ENCODE peak calls at places on chromosomes 16 and 17, in six cellular contexts. C is WTC11, G is HepG2, Q is H1, D is K562, J is GM12878. L is an unnamed sample.

GRCh38 chr17:80270836-80271235 is 10.2 kb downstream of the RNF213 start:
- DNase-seq in C (peak), G (peak), Q (peak), D (peak), J (no peak), L (peak)

GRCh38 chr17:27241346-27241946 is 52.5 kb upstream of the WSB1 start:
- DNase-seq in C (no peak), G (no peak), Q (no peak), D (no peak), J (no peak), L (peak)

GRCh38 chr17:32222621-32223020 is 43.0 kb upstream of the RHBDL3 start:
- DNase-seq in C (no peak), G (no peak), Q (no peak), D (no peak), J (no peak), L (no peak)

GRCh38 chr16:17331071-17331521 is 139.7 kb downstream of the XYLT1 start:
- DNase-seq in C (no peak), G (no peak), Q (no peak), D (no peak), J (no peak), L (no peak)

GRCh38 chr16:81526935-81527334 is 82.3 kb downstream of the CMIP start:
- DNase-seq in C (no peak), G (no peak), Q (no peak), D (peak), J (no peak), L (no peak)

GRCh38 chr17:8060274-8060673 is 21.4 kb downstream of the ALOX15B start:
- DNase-seq in C (peak), G (peak), Q (no peak), D (peak), J (peak), L (peak)

GRCh38 chr17:56602292-56603130 is 9.0 kb downstream of the NOG start:
- DNase-seq in C (no peak), G (no peak), Q (no peak), D (no peak), J (no peak), L (no peak)

GRCh38 chr17:30550512-30551273 is 73.5 kb downstream of the GOSR1 start:
- DNase-seq in C (no peak), G (no peak), Q (no peak), D (peak), J (peak), L (no peak)

GRCh38 chr17:39243155-39243554 is 17.4 kb upstream of the STAC2 start:
- DNase-seq in C (no peak), G (no peak), Q (no peak), D (no peak), J (no peak), L (no peak)

GRCh38 chr17:57739402-57740224 is 5.5 kb downstream of the CCDC182 start:
- DNase-seq in C (no peak), G (peak), Q (no peak), D (peak), J (no peak), L (peak)

GRCh38 chr17:29039764-29040598 is 3.0 kb upstream of the PIPOX start:
- DNase-seq in C (no peak), G (no peak), Q (no peak), D (no peak), J (no peak), L (no peak)

GRCh38 chr17:29036584-29036983 is 6.4 kb upstream of the PIPOX start:
- DNase-seq in C (no peak), G (no peak), Q (no peak), D (no peak), J (no peak), L (no peak)

GRCh38 chr17:29041091-29041490 is 1.9 kb upstream of the PIPOX start:
- DNase-seq in C (no peak), G (no peak), Q (no peak), D (no peak), J (no peak), L (no peak)

GRCh38 chr17:29037739-29038465 is 5.0 kb upstream of the PIPOX start:
- DNase-seq in C (no peak), G (no peak), Q (no peak), D (no peak), J (no peak), L (no peak)

DNA sequence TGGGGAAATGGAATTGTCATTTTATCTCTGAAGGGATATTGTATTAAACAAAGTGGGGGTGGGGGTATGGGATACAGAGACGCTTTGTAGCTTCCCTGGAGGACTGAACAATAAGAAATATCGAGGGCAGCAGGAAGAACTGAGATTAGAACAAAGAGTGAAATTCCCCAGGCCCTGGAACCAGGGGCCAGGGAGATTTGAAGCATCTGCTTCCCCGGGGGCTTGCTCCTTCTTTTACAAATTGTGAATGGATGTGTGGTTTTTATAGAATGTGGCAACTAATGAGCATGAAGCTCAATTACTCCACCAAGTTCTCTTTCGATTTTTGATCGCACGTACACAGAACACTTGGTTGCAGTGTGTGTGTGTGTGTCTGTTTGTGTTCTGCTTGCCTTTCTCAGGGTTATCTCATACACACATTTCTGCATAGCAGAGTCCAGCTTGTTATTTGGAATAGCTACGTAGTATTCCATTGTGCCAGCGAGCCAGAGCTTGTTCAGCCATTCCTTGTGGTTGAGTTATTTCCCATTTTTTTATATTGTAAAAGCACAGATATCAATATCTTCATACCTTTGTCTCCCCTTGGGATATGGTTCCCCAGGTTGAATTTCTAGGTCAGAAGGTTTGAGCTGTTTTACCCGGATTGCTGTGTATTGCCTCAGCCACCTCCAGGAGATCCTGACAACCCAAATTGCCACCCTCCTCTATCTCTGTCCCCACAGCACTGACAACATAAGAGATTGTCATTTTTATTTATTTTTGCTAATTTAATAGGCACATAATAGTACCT is 4.2 kb upstream of the PIPOX start:
- DNase-seq in C (no peak), G (no peak), Q (no peak), D (no peak), J (no peak), L (no peak)
- TF ChIP-seq CREB1 in C (no peak), G (no peak), Q (no peak), D (no peak), J (no peak), L (no peak)

GRCh38 chr16:85113168-85113733 is 979 bp upstream of the CIBAR2 start:
- DNase-seq in C (no peak), G (no peak), Q (no peak), D (no peak), J (no peak), L (no peak)

GRCh38 chr16:85113913-85114312 is 1.6 kb upstream of the CIBAR2 start:
- DNase-seq in C (no peak), G (no peak), Q (no peak), D (no peak), J (no peak), L (no peak)

GRCh38 chr16:85110105-85110504 is 2.2 kb downstream of the CIBAR2 start:
- DNase-seq in C (no peak), G (no peak), Q (no peak), D (no peak), J (no peak), L (no peak)

GRCh38 chr16:85112364-85112763 is at the start of gene CIBAR2:
- DNase-seq in C (no peak), G (no peak), Q (no peak), D (no peak), J (no peak), L (no peak)

GRCh38 chr16:85111184-85111583 is 1.1 kb downstream of the CIBAR2 start:
- DNase-seq in C (no peak), G (no peak), Q (no peak), D (no peak), J (no peak), L (no peak)
- TF ChIP-seq CREB1 in C (no peak), G (no peak), Q (no peak), D (no peak), J (no peak), L (no peak)

DNA sequence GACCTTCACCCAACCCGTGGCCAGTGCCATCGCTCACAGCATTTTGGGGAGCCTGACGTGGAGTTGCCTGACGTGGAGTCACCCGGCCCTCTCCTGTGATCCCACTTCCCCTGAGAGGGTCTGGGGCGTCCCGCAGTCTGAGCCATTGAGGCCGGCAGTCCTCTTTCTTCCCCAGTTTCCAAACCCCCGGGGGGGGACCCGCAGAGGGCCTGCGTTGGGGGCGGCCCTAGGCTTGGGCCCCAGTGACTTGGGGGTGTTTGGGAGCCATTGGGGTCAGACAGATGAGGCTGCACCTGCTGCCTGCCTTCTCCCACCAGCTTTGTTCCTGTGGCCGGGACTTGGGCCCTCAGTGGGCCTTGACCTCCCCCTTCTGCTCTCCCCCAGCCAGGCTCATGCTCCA is 1.7 kb downstream of the RHOT2 start:
- DNase-seq in C (no peak), G (no peak), Q (no peak), D (no peak), J (no peak), L (no peak)
- TF ChIP-seq CREB1 in C (no peak), G (no peak), Q (no peak), D (no peak), J (no peak), L (no peak)

GRCh38 chr16:3012828-3013420 is at the start of gene CLDN9:
- DNase-seq in C (peak), G (no peak), Q (no peak), D (no peak), J (no peak), L (peak)
- TF ChIP-seq CREB1 in C (no peak), G (no peak), Q (no peak), D (no peak), J (no peak), L (no peak)

DNA sequence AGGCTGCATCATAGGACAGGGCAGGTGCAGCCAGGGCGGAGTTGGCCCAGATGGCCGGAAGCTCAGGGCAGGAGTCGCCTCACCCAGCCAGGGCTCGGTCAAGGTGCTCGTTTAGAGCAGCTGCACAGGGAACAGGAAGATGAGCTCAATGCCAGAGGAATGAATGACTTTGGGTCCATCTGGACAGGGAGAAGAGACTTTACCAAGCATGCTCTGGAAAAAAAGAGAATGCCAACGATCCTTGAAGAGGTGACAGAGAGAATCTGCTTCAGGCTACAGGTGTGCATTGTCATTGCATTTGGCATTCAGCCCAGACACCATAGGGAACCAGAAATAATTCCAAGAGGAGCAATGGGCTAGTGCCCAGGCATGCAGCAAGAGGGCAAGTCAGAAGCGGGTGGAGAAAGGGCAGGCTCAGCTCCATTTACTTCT is 6.7 kb upstream of the MPP3 start:
- DNase-seq in C (no peak), G (peak), Q (no peak), D (no peak), J (no peak), L (peak)
- TF ChIP-seq CREB1 in C (no peak), G (no peak), Q (no peak), D (no peak), J (no peak), L (no peak)

GRCh38 chr16:88905563-88905962 is 39.1 kb upstream of the PABPN1L start:
- DNase-seq in C (peak), G (no peak), Q (no peak), D (peak), J (no peak), L (peak)

GRCh38 chr16:88906535-88907105 is 40.2 kb upstream of the PABPN1L start:
- DNase-seq in C (no peak), G (no peak), Q (no peak), D (no peak), J (no peak), L (no peak)

GRCh38 chr16:88903267-88903666 is 36.8 kb upstream of the PABPN1L start:
- DNase-seq in C (no peak), G (no peak), Q (no peak), D (no peak), J (no peak), L (no peak)

GRCh38 chr16:88906020-88906419 is 39.6 kb upstream of the PABPN1L start:
- DNase-seq in C (no peak), G (no peak), Q (no peak), D (no peak), J (no peak), L (no peak)

GRCh38 chr16:88904676-88905365 is 38.4 kb upstream of the PABPN1L start:
- DNase-seq in C (no peak), G (no peak), Q (no peak), D (no peak), J (no peak), L (no peak)
- TF ChIP-seq CREB1 in C (no peak), G (no peak), Q (no peak), D (no peak), J (no peak), L (no peak)

GRCh38 chr16:69906838-69907301 is 44.3 kb upstream of the CLEC18A start:
- DNase-seq in C (no peak), G (no peak), Q (no peak), D (no peak), J (no peak), L (no peak)

GRCh38 chr16:69905171-69905555 is 46.0 kb upstream of the CLEC18A start:
- DNase-seq in C (no peak), G (no peak), Q (no peak), D (no peak), J (no peak), L (no peak)

GRCh38 chr16:69909043-69909442 is 42.1 kb upstream of the CLEC18A start:
- DNase-seq in C (no peak), G (no peak), Q (no peak), D (no peak), J (no peak), L (no peak)

GRCh38 chr16:69903851-69904250 is 47.3 kb upstream of the CLEC18A start:
- DNase-seq in C (no peak), G (no peak), Q (no peak), D (no peak), J (no peak), L (no peak)

DNA sequence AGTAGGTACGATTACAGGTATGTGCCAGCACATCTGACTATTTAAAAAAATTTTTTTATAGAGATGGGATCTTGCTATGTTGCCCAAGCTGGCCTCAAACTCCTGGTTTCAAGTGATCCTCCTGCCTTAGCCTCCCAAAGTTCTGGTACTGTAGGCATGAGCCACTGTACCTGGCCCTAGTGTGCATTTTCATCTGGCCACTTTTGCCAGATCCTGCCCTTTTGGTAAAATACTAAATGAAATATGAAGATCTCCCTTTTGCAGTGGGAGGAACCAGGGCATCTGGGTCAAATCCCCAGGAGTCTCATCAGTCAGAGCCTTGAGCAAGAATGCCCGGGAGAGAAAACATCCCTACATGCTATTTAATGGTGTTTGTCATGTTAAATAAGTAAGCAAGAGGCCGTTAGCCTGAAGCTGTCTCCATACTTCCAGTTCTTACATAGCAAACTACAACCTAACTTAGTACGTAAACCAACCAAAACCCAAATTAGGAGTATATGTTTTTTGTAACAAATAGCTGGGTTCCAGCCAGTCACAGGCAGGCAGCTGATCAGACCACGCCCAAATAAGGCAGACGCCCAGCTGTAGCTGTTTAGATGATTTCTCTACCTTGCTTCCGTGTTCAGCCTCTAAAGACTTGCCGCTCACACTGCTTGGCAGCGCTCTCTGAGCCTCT is 46.5 kb upstream of the CLEC18A start:
- DNase-seq in C (no peak), G (no peak), Q (no peak), D (peak), J (no peak), L (peak)
- TF ChIP-seq CREB1 in C (no peak), G (no peak), Q (no peak), D (no peak), J (no peak), L (no peak)

GRCh38 chr17:13025687-13026086 is 7.9 kb upstream of the ELAC2 start:
- DNase-seq in C (no peak), G (no peak), Q (no peak), D (no peak), J (no peak), L (no peak)

GRCh38 chr17:13025264-13025627 is 7.4 kb upstream of the ELAC2 start:
- DNase-seq in C (no peak), G (no peak), Q (no peak), D (no peak), J (no peak), L (no peak)

GRCh38 chr17:13024526-13025263 is 6.9 kb upstream of the ELAC2 start:
- DNase-seq in C (peak), G (peak), Q (peak), D (peak), J (no peak), L (peak)

GRCh38 chr17:13027246-13027645 is 9.4 kb upstream of the ELAC2 start:
- DNase-seq in C (no peak), G (no peak), Q (no peak), D (no peak), J (no peak), L (no peak)

DNA sequence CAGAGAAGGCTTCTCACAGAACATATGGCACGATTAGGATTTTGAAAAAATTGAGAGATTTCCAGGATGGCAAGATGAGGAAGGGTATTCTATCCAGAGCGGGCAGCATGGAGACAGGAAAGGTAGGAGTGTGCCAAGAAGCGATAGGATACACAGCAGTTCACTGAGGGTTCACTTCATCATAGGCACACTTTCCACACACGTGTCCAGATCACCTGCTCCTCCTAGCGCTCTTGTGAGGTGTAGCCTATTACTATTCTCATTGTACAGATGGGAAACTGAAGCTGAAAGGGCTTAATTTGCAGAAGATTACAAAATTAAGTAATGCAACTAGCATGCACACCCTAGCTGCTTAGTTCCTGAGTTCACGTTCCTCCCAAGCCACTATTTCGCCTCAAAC is 6.2 kb upstream of the ELAC2 start:
- DNase-seq in C (no peak), G (no peak), Q (no peak), D (no peak), J (no peak), L (no peak)
- TF ChIP-seq CREB1 in C (no peak), G (no peak), Q (no peak), D (no peak), J (no peak), L (no peak)

L was measured in GM23338.